ENCODE peak calls at places on chromosomes 3 and 15, in six cellular contexts. M is K562, N is transverse colon, W is GM12891, G is sigmoid colon, Q is GM12892. T is an unnamed sample.

GRCh38 chr3:43733459-43734384 is 43.0 kb downstream of the ABHD5 start:
- DNase-seq in M (no peak), G (no peak), Q (no peak), N (no peak), W (no peak), T (no peak)

GRCh38 chr3:38662544-38662943 is 13.1 kb upstream of the SCN5A start:
- DNase-seq in M (no peak), N (no peak), W (no peak), G (no peak), Q (no peak), T (peak)

GRCh38 chr3:45365060-45365459 is 23.3 kb upstream of the LARS2 start:
- DNase-seq in M (no peak), Q (no peak), N (no peak), W (no peak), G (no peak), T (no peak)

GRCh38 chr15:43266834-43267233 is at the start of gene TGM5:
- DNase-seq in N (peak), Q (no peak), M (no peak), G (no peak), W (no peak), T (no peak)

GRCh38 chr3:148036331-148036881 is 627.2 kb downstream of the ZIC1 start:
- DNase-seq in N (no peak), M (no peak), Q (no peak), G (no peak), W (no peak), T (no peak)

GRCh38 chr3:190116551-190117067 is 4.1 kb downstream of the P3H2 start:
- DNase-seq in W (no peak), N (no peak), G (no peak), M (no peak), Q (no peak), T (no peak)

GRCh38 chr15:64146041-64146440 is 5.5 kb upstream of the SNX22 start:
- DNase-seq in N (no peak), Q (no peak), M (no peak), G (peak), W (no peak), T (no peak)

GRCh38 chr15:66881173-66881905 is 179.3 kb downstream of the SMAD6 start:
- DNase-seq in M (no peak), W (no peak), N (no peak), G (peak), Q (no peak), T (no peak)

GRCh38 chr3:188646592-188646991 is 492.6 kb downstream of the LPP start:
- DNase-seq in N (no peak), G (no peak), W (no peak), M (no peak), Q (no peak), T (peak)

GRCh38 chr15:51878446-51879386 is 49.3 kb downstream of the TMOD3 start:
- DNase-seq in M (peak), Q (no peak), N (no peak), W (no peak), G (no peak), T (peak)

DNA sequence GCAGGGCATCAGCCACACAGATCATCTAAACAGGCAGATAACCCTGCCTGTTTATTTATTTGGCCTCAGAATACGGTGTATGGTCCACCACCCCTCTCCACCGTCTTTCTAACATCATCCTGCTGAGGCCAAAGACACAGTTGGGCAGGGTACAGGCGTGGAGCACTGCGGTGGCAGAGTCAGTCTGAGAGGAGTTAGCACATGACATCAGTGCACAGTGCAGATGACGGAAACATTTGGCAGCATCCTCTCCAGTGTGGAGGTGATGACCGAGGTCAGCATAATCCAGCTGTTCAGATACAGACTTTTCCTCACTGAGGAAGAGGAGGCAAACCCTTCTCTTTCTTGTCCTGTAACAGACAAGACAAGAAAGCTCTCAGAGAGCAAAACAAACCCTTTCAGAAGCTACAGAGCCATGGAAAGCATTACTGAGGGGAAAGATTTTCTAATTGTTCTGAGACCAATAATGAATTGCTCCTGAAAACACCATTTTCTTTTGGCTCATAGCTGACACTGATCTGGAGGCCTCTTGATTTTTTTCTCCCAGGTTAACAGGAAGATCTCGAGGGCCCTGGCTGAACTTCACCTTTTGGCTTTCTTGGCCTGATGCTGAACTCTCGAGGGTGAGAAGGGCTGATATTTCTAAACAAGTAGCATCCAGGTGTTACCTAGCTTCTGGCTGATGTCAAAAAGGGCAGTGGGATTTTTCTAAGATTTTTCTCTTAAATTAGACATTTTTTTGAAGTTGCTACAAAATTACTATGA is 20.1 kb upstream of the NFKBIZ start:
- DNase-seq in G (peak), N (peak), M (no peak), W (no peak), Q (no peak), T (no peak)
- TF ChIP-seq POLR2A in G (no peak), N (peak), M (no peak), W (peak), Q (peak), T (no peak)

DNA sequence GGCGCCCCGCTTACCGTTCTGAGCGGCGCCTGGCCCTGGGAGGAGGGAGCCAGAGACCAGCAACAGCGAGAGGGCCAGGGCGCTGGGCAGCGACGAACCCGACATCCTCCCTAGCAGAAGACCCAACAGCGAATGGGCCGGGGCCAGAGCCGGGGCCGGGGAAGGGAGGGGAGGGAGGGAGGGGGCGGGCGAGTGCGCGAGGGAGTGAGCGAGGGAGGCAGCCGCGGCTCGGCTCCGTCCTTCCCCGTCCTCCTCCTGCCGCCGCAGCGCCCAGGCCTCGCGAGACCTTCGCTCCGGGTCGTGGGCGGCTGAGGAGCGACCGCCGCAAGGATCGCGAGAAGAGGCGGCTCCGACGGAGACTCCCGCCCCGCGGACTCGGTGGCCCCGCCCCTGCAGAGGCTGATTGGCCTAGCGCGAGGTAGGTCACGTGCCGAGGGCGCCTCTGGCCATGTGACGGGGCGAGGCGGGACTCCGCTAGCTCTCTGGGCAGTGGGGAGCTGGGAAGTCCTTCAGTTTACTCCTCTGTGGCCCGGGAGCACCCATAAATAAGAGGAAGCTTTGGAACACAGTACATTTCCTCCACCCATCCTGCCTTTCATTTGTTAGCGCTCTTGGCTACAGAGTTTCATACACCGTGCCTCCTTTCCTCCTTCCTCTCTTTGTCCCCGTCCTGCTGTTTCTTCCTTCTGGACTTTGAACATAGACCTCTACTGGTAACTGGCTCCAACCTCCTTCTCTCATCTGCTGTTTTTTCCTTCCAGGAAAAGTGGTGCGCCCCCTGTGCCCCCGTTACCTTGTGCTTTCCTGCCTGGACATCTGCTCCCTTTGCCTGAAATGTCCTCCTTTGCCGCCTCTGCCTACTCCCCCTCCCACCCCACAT is at the start of gene NPTN:
- DNase-seq in W (peak), Q (peak), G (peak), M (peak), N (peak), T (peak)
- TF ChIP-seq POLR2A in W (peak), Q (peak), G (peak), M (peak), N (peak), T (peak)

DNA sequence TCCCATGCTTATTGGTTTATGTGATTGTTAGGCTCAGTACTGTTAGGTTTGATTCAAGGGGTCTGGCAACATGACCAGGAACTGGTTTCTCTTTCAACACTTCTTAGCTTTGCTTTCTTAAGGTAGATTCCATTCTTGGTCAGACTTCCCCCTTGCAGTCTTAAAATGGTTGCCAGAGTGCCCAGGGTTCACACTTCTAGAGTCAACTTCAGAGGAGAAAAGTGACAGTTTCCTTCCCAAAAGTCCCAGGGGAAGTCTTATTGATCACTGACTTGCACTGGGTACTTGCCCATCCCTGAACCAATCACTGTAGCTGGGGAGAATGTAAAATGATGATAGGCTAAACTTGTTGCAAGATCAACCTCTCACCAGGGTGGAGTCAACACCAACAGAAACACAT is 14.1 kb downstream of the MGLL start:
- DNase-seq in W (no peak), Q (no peak), M (no peak), N (no peak), G (no peak), T (no peak)
- TF ChIP-seq POLR2A in W (no peak), Q (no peak), M (no peak), N (no peak), G (no peak), T (no peak)

GRCh38 chr15:74821091-74821789 is 5.2 kb upstream of the CPLX3 start:
- DNase-seq in Q (peak), G (no peak), W (peak), M (no peak), N (no peak), T (no peak)
- TF ChIP-seq POLR2A in Q (no peak), G (no peak), W (no peak), M (no peak), N (no peak), T (no peak)

GRCh38 chr3:126459763-126460127 is 15.9 kb downstream of the ZXDC start:
- DNase-seq in N (no peak), M (no peak), W (no peak), G (peak), Q (no peak), T (no peak)

GRCh38 chr3:126460386-126460785 is 15.3 kb downstream of the ZXDC start:
- DNase-seq in M (no peak), Q (no peak), W (no peak), N (no peak), G (no peak), T (no peak)

GRCh38 chr3:126456766-126457388 is 18.8 kb downstream of the ZXDC start:
- DNase-seq in Q (no peak), W (no peak), N (no peak), G (peak), M (no peak), T (no peak)

GRCh38 chr3:126461450-126462070 is 14.1 kb downstream of the ZXDC start:
- DNase-seq in N (no peak), M (no peak), W (no peak), G (peak), Q (no peak), T (no peak)

GRCh38 chr3:126459111-126459762 is 16.5 kb downstream of the ZXDC start:
- DNase-seq in M (no peak), G (no peak), Q (no peak), W (no peak), N (no peak), T (no peak)
- TF ChIP-seq POLR2A in M (no peak), G (no peak), Q (no peak), W (no peak), N (no peak), T (no peak)

GRCh38 chr3:149971403-149972075 is 844 bp upstream of the PFN2 start:
- DNase-seq in M (peak), N (peak), G (peak), Q (no peak), W (peak), T (no peak)
- TF ChIP-seq POLR2A in M (no peak), N (no peak), G (no peak), Q (no peak), W (no peak), T (no peak)

DNA sequence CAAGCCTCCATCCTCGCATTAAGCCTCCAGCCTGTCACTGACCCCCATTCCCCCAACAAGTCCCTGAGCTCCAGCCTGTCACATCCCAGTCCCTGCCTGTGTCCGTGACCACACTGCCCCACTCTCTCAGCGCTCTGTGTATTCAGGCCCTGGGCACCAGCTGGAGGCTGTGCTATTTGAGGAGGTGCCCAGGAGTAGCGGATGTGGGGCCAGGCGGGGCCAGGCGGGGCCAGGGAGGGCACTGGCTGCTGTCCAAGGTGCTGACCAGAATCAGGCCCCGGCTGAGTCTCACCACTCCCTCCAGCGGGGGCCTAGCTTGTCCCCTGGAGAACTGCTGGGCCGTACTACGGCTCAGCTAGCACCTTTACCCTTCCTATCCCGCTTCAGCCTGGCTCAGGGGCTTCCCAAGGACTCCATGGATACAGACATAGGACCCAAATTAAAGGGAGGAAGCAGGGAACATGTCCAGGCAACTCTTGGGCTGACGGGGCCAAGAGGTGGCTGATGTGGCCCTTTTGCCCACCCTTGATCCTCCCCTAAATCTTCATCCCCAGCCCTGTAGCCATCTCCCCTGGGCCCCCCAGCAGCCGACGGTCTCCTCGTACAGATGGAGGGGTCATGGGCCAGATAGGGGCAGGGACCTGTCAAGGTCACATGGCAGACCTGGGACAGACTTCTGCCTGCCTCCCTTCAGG is 1.1 kb downstream of the HHATL start:
- DNase-seq in W (peak), G (no peak), Q (peak), M (peak), N (peak), T (peak)
- TF ChIP-seq POLR2A in W (no peak), G (no peak), Q (no peak), M (no peak), N (no peak), T (no peak)

DNA sequence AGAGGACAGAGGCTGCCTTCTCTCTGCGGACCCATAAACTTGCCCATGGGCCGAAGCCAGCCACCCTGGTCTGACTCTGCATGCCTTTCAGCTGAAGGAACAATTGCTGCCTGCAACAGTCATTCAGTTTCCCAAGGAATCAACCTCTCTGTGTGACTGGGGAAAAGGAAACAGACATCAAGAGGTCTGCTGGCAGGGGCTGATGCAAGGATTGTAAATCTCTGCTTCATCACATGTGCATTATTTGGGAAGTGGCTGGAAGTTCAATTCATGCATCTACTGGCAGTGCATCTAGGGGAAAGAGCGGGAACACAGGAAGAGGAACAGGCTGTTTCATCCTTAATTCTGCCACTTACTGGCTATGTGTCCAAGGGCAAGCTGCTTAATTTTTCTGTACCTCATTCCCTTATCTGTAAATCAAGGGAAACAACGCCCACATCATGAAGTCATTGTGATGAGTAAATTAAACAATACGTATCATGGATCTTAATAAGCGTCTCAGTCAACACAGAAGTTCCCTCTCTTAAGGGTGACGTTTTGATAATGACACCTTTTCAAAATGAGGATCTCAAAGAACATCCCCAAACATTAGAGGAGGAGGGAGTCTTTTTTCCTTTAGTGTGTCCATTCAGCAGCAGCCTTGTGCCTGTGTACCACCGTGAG is 17.4 kb upstream of the ADPGK start:
- DNase-seq in N (no peak), G (no peak), M (no peak), W (no peak), Q (no peak), T (no peak)
- TF ChIP-seq POLR2A in N (no peak), G (no peak), M (no peak), W (no peak), Q (no peak), T (no peak)

DNA sequence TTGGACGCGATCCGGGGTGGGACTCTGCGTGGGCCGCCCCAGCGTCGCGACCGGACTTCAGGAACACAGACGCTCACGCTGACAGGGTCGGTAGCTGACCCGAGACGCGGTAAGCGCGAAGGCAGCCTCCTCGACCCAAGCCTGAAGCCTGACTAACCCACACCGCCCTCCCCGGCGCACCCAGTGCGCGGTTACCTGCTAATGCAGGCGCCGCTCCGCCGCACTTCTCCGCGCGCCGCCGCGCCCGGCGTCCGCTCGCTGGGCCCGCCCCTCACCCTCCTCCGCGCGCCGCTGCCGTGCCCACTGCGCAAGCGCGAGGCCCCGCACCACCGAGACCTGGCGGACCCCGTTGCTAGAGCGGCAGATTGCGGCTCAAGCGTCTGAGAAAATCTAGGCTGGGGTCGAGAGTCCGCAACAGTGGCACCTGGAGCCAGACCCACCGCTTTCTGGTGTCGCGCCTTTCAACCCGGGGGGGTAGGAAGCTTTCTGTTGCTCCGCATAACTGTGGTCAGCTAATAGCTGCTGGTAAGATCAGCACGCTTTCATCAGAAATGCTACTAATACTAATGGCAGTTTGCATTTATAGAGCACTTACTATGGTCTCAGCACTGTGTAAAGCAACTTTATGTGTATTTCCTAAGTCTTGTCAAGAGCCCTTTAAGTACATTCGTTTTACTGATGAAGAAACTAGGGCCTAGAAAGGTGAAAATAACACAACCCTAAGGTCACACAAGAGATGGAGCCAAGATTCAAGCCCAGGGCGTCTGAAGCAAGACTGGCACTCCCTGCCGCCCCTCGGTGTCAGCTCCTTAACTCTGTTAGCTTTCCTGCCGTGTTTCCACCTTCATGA is at the start of gene TBCCD1:
- DNase-seq in W (peak), N (peak), M (peak), G (peak), Q (peak), T (peak)
- TF ChIP-seq POLR2A in W (peak), N (peak), M (peak), G (peak), Q (peak), T (peak)

T was measured in erythroblast.